ENCODE peak calls at places on chromosomes 4 and X, in ten cellular contexts. One of them, this sample, is unnamed.
A peak's percentile ranks its signal among the peaks of the same experiment; 100 is the strongest.

GRCh38 chrX:134821370-134821769 is 163.1 kb upstream of the PLAC1 start:
- DNase-seq in adrenal gland: no peak
- DNase-seq in colonic mucosa: no peak
- DNase-seq in lung: no peak
- DNase-seq in Panc1: no peak
- DNase-seq in BE2C: no peak
- DNase-seq in H9: peak; percentile 30
- DNase-seq in psoas muscle: no peak
- DNase-seq in pancreas: no peak
- DNase-seq in GM23248: peak; percentile 60
- DNase-seq in this sample: no peak

GRCh38 chr4:26321326-26322276 is 787 bp downstream of the RBPJ start:
- DNase-seq in BE2C: peak; percentile 56
- DNase-seq in pancreas: no peak
- DNase-seq in psoas muscle: no peak
- DNase-seq in colonic mucosa: peak; percentile 47
- DNase-seq in H9: peak; percentile 42
- DNase-seq in lung: peak; percentile 29
- DNase-seq in adrenal gland: peak; percentile 37
- DNase-seq in Panc1: no peak
- DNase-seq in GM23248: peak; percentile 66
- DNase-seq in this sample: peak; percentile 83

GRCh38 chrX:19382500-19383145 is 38.9 kb downstream of the PDHA1 start:
- DNase-seq in Panc1: no peak
- DNase-seq in lung: peak; percentile 59
- DNase-seq in adrenal gland: no peak
- DNase-seq in BE2C: peak; percentile 72
- DNase-seq in H9: peak; percentile 76
- DNase-seq in colonic mucosa: peak; percentile 63
- DNase-seq in psoas muscle: no peak
- DNase-seq in pancreas: peak; percentile 80
- DNase-seq in GM23248: peak; percentile 42
- DNase-seq in this sample: no peak

GRCh38 chr4:122252584-122252983 is 100.5 kb downstream of the BLTP1 start:
- DNase-seq in psoas muscle: no peak
- DNase-seq in Panc1: no peak
- DNase-seq in adrenal gland: no peak
- DNase-seq in lung: no peak
- DNase-seq in colonic mucosa: no peak
- DNase-seq in H9: no peak
- DNase-seq in GM23248: no peak
- DNase-seq in BE2C: no peak
- DNase-seq in pancreas: no peak
- DNase-seq in this sample: no peak

GRCh38 chr4:128782875-128783614 is 26.5 kb upstream of the JADE1 start:
- DNase-seq in GM23248: peak; percentile 93
- DNase-seq in BE2C: no peak
- DNase-seq in colonic mucosa: no peak
- DNase-seq in lung: no peak
- DNase-seq in adrenal gland: no peak
- DNase-seq in psoas muscle: peak; percentile 49
- DNase-seq in H9: no peak
- DNase-seq in Panc1: no peak
- DNase-seq in pancreas: no peak
- DNase-seq in this sample: no peak

GRCh38 chr4:2186133-2186864 is 55.6 kb downstream of the HAUS3 start:
- DNase-seq in H9: peak; percentile 68
- DNase-seq in psoas muscle: no peak
- DNase-seq in BE2C: peak; percentile 56
- DNase-seq in adrenal gland: no peak
- DNase-seq in lung: no peak
- DNase-seq in GM23248: no peak
- DNase-seq in pancreas: no peak
- DNase-seq in Panc1: no peak
- DNase-seq in colonic mucosa: no peak
- DNase-seq in this sample: no peak

GRCh38 chr4:31365006-31365690 is 645.0 kb downstream of the PCDH7 start:
- DNase-seq in H9: no peak
- DNase-seq in BE2C: no peak
- DNase-seq in Panc1: no peak
- DNase-seq in pancreas: no peak
- DNase-seq in psoas muscle: no peak
- DNase-seq in lung: no peak
- DNase-seq in adrenal gland: no peak
- DNase-seq in colonic mucosa: no peak
- DNase-seq in GM23248: no peak
- DNase-seq in this sample: no peak

GRCh38 chr4:47462799-47463234 is 685 bp downstream of the COMMD8 start:
- DNase-seq in BE2C: no peak
- DNase-seq in GM23248: peak; percentile 38
- DNase-seq in psoas muscle: no peak
- DNase-seq in adrenal gland: no peak
- DNase-seq in H9: no peak
- DNase-seq in colonic mucosa: no peak
- DNase-seq in pancreas: no peak
- DNase-seq in Panc1: no peak
- DNase-seq in lung: no peak
- DNase-seq in this sample: no peak

GRCh38 chrX:45506149-45506768 is 305.6 kb upstream of the DIPK2B start:
- DNase-seq in psoas muscle: no peak
- DNase-seq in colonic mucosa: no peak
- DNase-seq in GM23248: no peak
- DNase-seq in lung: no peak
- DNase-seq in pancreas: no peak
- DNase-seq in adrenal gland: no peak
- DNase-seq in H9: no peak
- DNase-seq in BE2C: no peak
- DNase-seq in Panc1: no peak
- DNase-seq in this sample: no peak

GRCh38 chr4:16082424-16083216 is 1.2 kb downstream of the PROM1 start:
- DNase-seq in pancreas: peak; percentile 76
- DNase-seq in adrenal gland: no peak
- DNase-seq in colonic mucosa: peak; percentile 45
- DNase-seq in lung: peak; percentile 34
- DNase-seq in H9: peak; percentile 90
- DNase-seq in GM23248: peak; percentile 25
- DNase-seq in psoas muscle: no peak
- DNase-seq in Panc1: no peak
- DNase-seq in BE2C: peak; percentile 13
- DNase-seq in this sample: peak; percentile 86

GRCh38 chr4:121154103-121154515 is 10.0 kb downstream of the TNIP3 start:
- DNase-seq in GM23248: no peak
- DNase-seq in adrenal gland: no peak
- DNase-seq in Panc1: no peak
- DNase-seq in lung: no peak
- DNase-seq in colonic mucosa: no peak
- DNase-seq in pancreas: no peak
- DNase-seq in H9: no peak
- DNase-seq in BE2C: no peak
- DNase-seq in psoas muscle: no peak
- DNase-seq in this sample: no peak

GRCh38 chr4:109833756-109834155 is 6.0 kb downstream of the RRH start:
- DNase-seq in H9: no peak
- DNase-seq in Panc1: no peak
- DNase-seq in psoas muscle: no peak
- DNase-seq in colonic mucosa: no peak
- DNase-seq in GM23248: no peak
- DNase-seq in lung: no peak
- DNase-seq in adrenal gland: no peak
- DNase-seq in BE2C: no peak
- DNase-seq in pancreas: no peak
- DNase-seq in this sample: no peak

GRCh38 chr4:95798003-95798402 is 41.9 kb upstream of the PDHA2 start:
- DNase-seq in GM23248: no peak
- DNase-seq in H9: no peak
- DNase-seq in psoas muscle: no peak
- DNase-seq in BE2C: no peak
- DNase-seq in adrenal gland: no peak
- DNase-seq in colonic mucosa: no peak
- DNase-seq in Panc1: no peak
- DNase-seq in lung: no peak
- DNase-seq in pancreas: no peak
- DNase-seq in this sample: no peak

GRCh38 chr4:28373601-28374000 is 1513.0 kb downstream of the STIM2 start:
- DNase-seq in GM23248: peak; percentile 77
- DNase-seq in pancreas: no peak
- DNase-seq in H9: no peak
- DNase-seq in colonic mucosa: no peak
- DNase-seq in psoas muscle: no peak
- DNase-seq in Panc1: no peak
- DNase-seq in BE2C: no peak
- DNase-seq in lung: no peak
- DNase-seq in adrenal gland: no peak
- DNase-seq in this sample: no peak

GRCh38 chrX:136200466-136200865 is 50.7 kb downstream of the MAP7D3 start:
- DNase-seq in H9: no peak
- DNase-seq in adrenal gland: no peak
- DNase-seq in pancreas: no peak
- DNase-seq in Panc1: no peak
- DNase-seq in colonic mucosa: no peak
- DNase-seq in psoas muscle: no peak
- DNase-seq in BE2C: no peak
- DNase-seq in GM23248: peak; percentile 52
- DNase-seq in lung: no peak
- DNase-seq in this sample: no peak

GRCh38 chr4:1588306-1588705 is 95.8 kb downstream of the FAM53A start:
- DNase-seq in adrenal gland: no peak
- DNase-seq in pancreas: no peak
- DNase-seq in colonic mucosa: no peak
- DNase-seq in BE2C: no peak
- DNase-seq in GM23248: no peak
- DNase-seq in H9: no peak
- DNase-seq in psoas muscle: no peak
- DNase-seq in lung: no peak
- DNase-seq in Panc1: no peak
- DNase-seq in this sample: no peak

GRCh38 chr4:48184891-48185290 is 50.8 kb upstream of the TXK start:
- DNase-seq in lung: no peak
- DNase-seq in GM23248: no peak
- DNase-seq in psoas muscle: no peak
- DNase-seq in BE2C: no peak
- DNase-seq in pancreas: no peak
- DNase-seq in H9: no peak
- DNase-seq in adrenal gland: no peak
- DNase-seq in Panc1: no peak
- DNase-seq in colonic mucosa: no peak
- DNase-seq in this sample: no peak

GRCh38 chrX:100731441-100732281 is at the start of gene SYTL4:
- DNase-seq in H9: peak; percentile 48
- DNase-seq in BE2C: no peak
- DNase-seq in GM23248: peak; percentile 46
- DNase-seq in Panc1: no peak
- DNase-seq in adrenal gland: peak; percentile 19
- DNase-seq in colonic mucosa: peak; percentile 59
- DNase-seq in pancreas: peak; percentile 71
- DNase-seq in lung: no peak
- DNase-seq in psoas muscle: peak; percentile 34
- DNase-seq in this sample: peak; percentile 83

GRCh38 chr4:139188648-139189416 is 11.8 kb upstream of the ELF2 start:
- DNase-seq in lung: no peak
- DNase-seq in psoas muscle: no peak
- DNase-seq in Panc1: no peak
- DNase-seq in H9: no peak
- DNase-seq in adrenal gland: no peak
- DNase-seq in GM23248: no peak
- DNase-seq in pancreas: no peak
- DNase-seq in colonic mucosa: no peak
- DNase-seq in BE2C: no peak
- DNase-seq in this sample: no peak
- H3K4me1 ChIP-seq in lung: no peaks in the 10 kb centered on the region
- H3K4me1 ChIP-seq in psoas muscle: no peaks in the 10 kb centered on the region
- H3K4me1 ChIP-seq in Panc1: no peaks in the 10 kb centered on the region
- H3K4me1 ChIP-seq in H9: no peaks in the 10 kb centered on the region
- H3K4me1 ChIP-seq in adrenal gland: no peaks in the 10 kb centered on the region
- H3K4me1 ChIP-seq in GM23248: no peaks in the 10 kb centered on the region
- H3K4me1 ChIP-seq in pancreas: no peaks in the 10 kb centered on the region
- H3K4me1 ChIP-seq in colonic mucosa: no peaks in the 10 kb centered on the region
- H3K4me1 ChIP-seq in BE2C: no peaks in the 10 kb centered on the region
- H3K4me1 ChIP-seq in this sample: no peaks in the 10 kb centered on the region

DNA sequence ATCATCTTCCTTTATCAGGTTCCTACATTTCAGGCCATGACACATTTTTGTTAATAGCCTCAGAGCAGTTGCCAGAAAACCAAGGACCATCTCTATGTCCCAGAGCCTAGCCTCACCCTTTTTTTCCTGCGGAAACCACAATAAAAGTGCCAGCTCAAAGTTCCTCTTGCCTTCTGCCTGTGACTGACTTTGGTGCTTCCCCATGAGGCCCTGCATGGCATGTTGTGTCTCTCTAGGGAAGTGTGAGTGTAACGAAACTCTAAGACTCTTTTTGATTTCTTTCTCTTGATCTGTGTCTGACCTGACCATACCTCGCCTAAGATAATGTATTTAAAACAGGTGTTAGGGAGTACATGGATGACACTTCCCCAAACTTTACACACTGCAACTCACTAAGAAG is 642.3 kb upstream of the BOD1L1 start:
- DNase-seq in colonic mucosa: peak; percentile 18
- DNase-seq in psoas muscle: no peak
- DNase-seq in adrenal gland: peak; percentile 19
- DNase-seq in BE2C: no peak
- DNase-seq in H9: no peak
- DNase-seq in Panc1: no peak
- DNase-seq in pancreas: no peak
- DNase-seq in lung: no peak
- DNase-seq in GM23248: no peak
- DNase-seq in this sample: no peak
- H3K9me3 ChIP-seq in colonic mucosa: no peaks in the 10 kb centered on the region
- H3K9me3 ChIP-seq in psoas muscle: no peaks in the 10 kb centered on the region
- H3K9me3 ChIP-seq in adrenal gland: no peaks in the 10 kb centered on the region
- H3K9me3 ChIP-seq in BE2C: no peaks in the 10 kb centered on the region
- H3K9me3 ChIP-seq in H9: no peaks in the 10 kb centered on the region
- H3K9me3 ChIP-seq in Panc1: no peaks in the 10 kb centered on the region
- H3K9me3 ChIP-seq in pancreas: no peaks in the 10 kb centered on the region
- H3K9me3 ChIP-seq in lung: no peaks in the 10 kb centered on the region
- H3K9me3 ChIP-seq in GM23248: no peaks in the 10 kb centered on the region
- H3K9me3 ChIP-seq in this sample: no peaks in the 10 kb centered on the region

DNA sequence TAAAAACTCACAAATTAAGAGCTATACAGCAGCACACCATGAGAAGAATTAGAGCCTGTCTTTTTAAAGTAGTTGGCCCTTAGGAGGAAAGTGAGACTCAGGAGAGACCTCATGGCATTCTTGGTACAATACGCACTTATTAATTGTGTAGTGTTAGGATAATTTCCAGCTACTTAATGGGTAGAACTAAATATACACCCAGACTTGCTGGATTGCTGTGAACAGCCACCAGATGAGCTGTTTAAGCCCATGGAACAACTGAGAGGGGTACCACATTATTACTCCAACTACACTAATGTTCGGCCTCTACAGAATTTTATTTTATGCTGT is 13.6 kb downstream of the MFAP3L start:
- DNase-seq in pancreas: no peak
- DNase-seq in adrenal gland: no peak
- DNase-seq in Panc1: no peak
- DNase-seq in colonic mucosa: no peak
- DNase-seq in H9: no peak
- DNase-seq in BE2C: no peak
- DNase-seq in psoas muscle: no peak
- DNase-seq in lung: no peak
- DNase-seq in GM23248: no peak
- DNase-seq in this sample: no peak
- H3K4me1 ChIP-seq in pancreas: no peaks in the 10 kb centered on the region
- H3K4me1 ChIP-seq in adrenal gland: no peaks in the 10 kb centered on the region
- H3K4me1 ChIP-seq in Panc1: no peaks in the 10 kb centered on the region
- H3K4me1 ChIP-seq in colonic mucosa: no peaks in the 10 kb centered on the region
- H3K4me1 ChIP-seq in H9: no peaks in the 10 kb centered on the region
- H3K4me1 ChIP-seq in BE2C: no peaks in the 10 kb centered on the region
- H3K4me1 ChIP-seq in psoas muscle: no peaks in the 10 kb centered on the region
- H3K4me1 ChIP-seq in lung: no peaks in the 10 kb centered on the region
- H3K4me1 ChIP-seq in GM23248: peaks cover 11% of the 10 kb centered on the region
- H3K4me1 ChIP-seq in this sample: peaks cover 8% of the 10 kb centered on the region

GRCh38 chrX:81528041-81528440 is 326.1 kb downstream of the SH3BGRL start:
- DNase-seq in colonic mucosa: no peak
- DNase-seq in adrenal gland: no peak
- DNase-seq in psoas muscle: no peak
- DNase-seq in H9: no peak
- DNase-seq in lung: no peak
- DNase-seq in GM23248: no peak
- DNase-seq in pancreas: no peak
- DNase-seq in Panc1: no peak
- DNase-seq in BE2C: no peak
- DNase-seq in this sample: no peak
- H3K9me3 ChIP-seq in colonic mucosa: no peaks in the 10 kb centered on the region
- H3K9me3 ChIP-seq in adrenal gland: no peaks in the 10 kb centered on the region
- H3K9me3 ChIP-seq in psoas muscle: no peaks in the 10 kb centered on the region
- H3K9me3 ChIP-seq in H9: peaks cover 16% of the 10 kb centered on the region
- H3K9me3 ChIP-seq in lung: no peaks in the 10 kb centered on the region
- H3K9me3 ChIP-seq in GM23248: no peaks in the 10 kb centered on the region
- H3K9me3 ChIP-seq in pancreas: no peaks in the 10 kb centered on the region
- H3K9me3 ChIP-seq in Panc1: no peaks in the 10 kb centered on the region
- H3K9me3 ChIP-seq in BE2C: no peaks in the 10 kb centered on the region
- H3K9me3 ChIP-seq in this sample: no peaks in the 10 kb centered on the region

This sample was measured in kidney.